ENCODE peak calls at places on chromosome 13, in five cellular contexts. K, Y, C, R and L are unnamed samples.
A peak's percentile ranks its signal among the peaks of the same experiment; 100 is the strongest.

GRCh38 chr13:59643906-59644626 is 519.7 kb downstream of the DIAPH3 start:
- DNase-seq in K (no peak), Y (no peak), C (no peak), R (no peak), L (peak; percentile 25)

GRCh38 chr13:36069881-36070366 is 61.3 kb downstream of the DCLK1 start:
- DNase-seq in K (no peak), Y (no peak), C (no peak), R (no peak), L (no peak)

GRCh38 chr13:93430346-93430745 is 203.7 kb downstream of the GPC6 start:
- DNase-seq in K (no peak), Y (no peak), C (no peak), R (no peak), L (no peak)

GRCh38 chr13:98284677-98285076 is 107.6 kb upstream of the RNF113B start:
- DNase-seq in K (no peak), Y (no peak), C (no peak), R (no peak), L (no peak)

GRCh38 chr13:28820099-28821051 is at the start of gene MTUS2:
- DNase-seq in K (no peak), Y (no peak), C (no peak), R (peak; percentile 8), L (no peak)

GRCh38 chr13:35499131-35500051 is 22.9 kb upstream of the MAB21L1 start:
- DNase-seq in K (no peak), Y (no peak), C (no peak), R (no peak), L (no peak)

GRCh38 chr13:53240316-53240715 is 211.7 kb downstream of the OLFM4 start:
- DNase-seq in K (no peak), Y (no peak), C (no peak), R (no peak), L (no peak)

GRCh38 chr13:109672545-109672944 is 113.8 kb downstream of the IRS2 start:
- DNase-seq in K (no peak), Y (no peak), C (peak; percentile 62), R (peak; percentile 42), L (peak; percentile 69)

GRCh38 chr13:72726721-72727416 is 560 bp downstream of the MZT1 start:
- DNase-seq in K (no peak), Y (peak; percentile 10), C (peak; percentile 32), R (peak; percentile 23), L (no peak)

GRCh38 chr13:40664100-40665060 is 2.1 kb downstream of the FOXO1 start:
- DNase-seq in K (no peak), Y (no peak), C (peak; percentile 40), R (peak; percentile 61), L (no peak)

GRCh38 chr13:113774177-113775107 is 15.4 kb downstream of the TMEM255B start:
- DNase-seq in K (no peak), Y (peak; percentile 48), C (peak; percentile 32), R (no peak), L (peak; percentile 78)

GRCh38 chr13:100203696-100204367 is 114.9 kb downstream of the PCCA start:
- DNase-seq in K (no peak), Y (peak; percentile 22), C (peak; percentile 74), R (peak; percentile 85), L (peak; percentile 88)

GRCh38 chr13:35699805-35700204 is 223.3 kb upstream of the MAB21L1 start:
- DNase-seq in K (no peak), Y (no peak), C (peak; percentile 79), R (peak; percentile 23), L (no peak)

GRCh38 chr13:89688908-89689307 is 1658.6 kb upstream of the MIR17HG start:
- DNase-seq in K (no peak), Y (no peak), C (no peak), R (peak; percentile 66), L (no peak)